ENCODE peak calls at places on chromosomes 16 and 17, in nine cellular contexts. Z is lung, R is uterus, M is OCI-LY7, U is GM12878, Q is endothelial cell of umbilical vein, Y is right atrium auricular region, K is cardiac muscle cell, P is sigmoid colon. S is an unnamed sample. For H3K4me1, the result is how much of the 10 kb centered on the place peaks cover.

GRCh38 chr17:50440172-50440837 is 14.3 kb downstream of the ACSF2 start:
- DNase-seq in P (no peak), Z (peak), K (no peak), Q (no peak), Y (no peak), U (no peak), M (no peak), R (no peak), S (no peak)

GRCh38 chr16:58448890-58449289 is 51.1 kb upstream of the NDRG4 start:
- DNase-seq in P (no peak), R (no peak), Y (no peak), U (no peak), K (no peak), Z (no peak), Q (peak), M (no peak), S (no peak)

GRCh38 chr16:83070416-83071199 is 443.8 kb downstream of the CDH13 start:
- DNase-seq in U (no peak), Y (no peak), Z (no peak), M (no peak), P (no peak), Q (peak), K (no peak), R (peak), S (no peak)

GRCh38 chr17:47618416-47618815 is 31.3 kb upstream of the KPNB1 start:
- DNase-seq in Q (peak), U (no peak), K (peak), P (no peak), M (no peak), Z (no peak), Y (no peak), R (no peak), S (no peak)

GRCh38 chr17:13031718-13032350 is 14.0 kb upstream of the ELAC2 start:
- DNase-seq in Y (peak), Z (peak), M (peak), Q (peak), K (peak), P (peak), U (no peak), R (peak), S (no peak)

GRCh38 chr17:74239169-74239568 is 25.8 kb downstream of the TTYH2 start:
- DNase-seq in U (no peak), Y (peak), Q (no peak), P (peak), Z (no peak), K (peak), R (no peak), M (no peak), S (peak)

GRCh38 chr16:72936408-72936807 is 111.5 kb downstream of the ZFHX3 start:
- DNase-seq in Z (no peak), Q (no peak), M (no peak), U (no peak), Y (no peak), R (no peak), P (peak), K (no peak), S (no peak)

GRCh38 chr17:13631541-13631940 is 29.8 kb upstream of the HS3ST3A1 start:
- DNase-seq in K (no peak), Y (no peak), P (no peak), Z (no peak), R (no peak), M (no peak), U (no peak), Q (no peak), S (no peak)

GRCh38 chr17:1362964-1363363 is 37.1 kb downstream of the YWHAE start:
- DNase-seq in Y (peak), K (peak), Z (no peak), Q (no peak), M (peak), R (no peak), U (no peak), P (no peak), S (no peak)

GRCh38 chr17:44774271-44775135 is 15.7 kb downstream of the ADAM11 start:
- DNase-seq in U (no peak), Y (peak), K (peak), M (peak), P (peak), Z (peak), R (peak), Q (peak), S (peak)

GRCh38 chr17:77288115-77288619 is 147.4 kb downstream of the SEC14L1 start:
- DNase-seq in K (no peak), Q (no peak), R (no peak), U (no peak), P (no peak), M (no peak), Z (no peak), Y (no peak), S (no peak)

GRCh38 chr17:63911657-63912100 is 621 bp upstream of the CSHL1 start:
- DNase-seq in U (no peak), R (peak), Z (no peak), K (peak), Q (peak), M (peak), Y (no peak), P (no peak), S (no peak)

GRCh38 chr16:49856741-49857330 is 924 bp upstream of the ZNF423 start:
- DNase-seq in Q (peak), P (peak), U (no peak), Y (peak), K (peak), R (peak), Z (peak), M (peak), S (no peak)

GRCh38 chr17:4598776-4599504 is 14.6 kb downstream of the SMTNL2 start:
- DNase-seq in Z (peak), Y (peak), M (no peak), K (peak), Q (no peak), R (peak), P (peak), U (no peak), S (no peak)

GRCh38 chr16:87431926-87432325 is 39.8 kb downstream of the MAP1LC3B start:
- DNase-seq in Z (no peak), P (no peak), Q (no peak), Y (no peak), U (no peak), K (peak), M (no peak), R (no peak), S (no peak)

GRCh38 chr16:14063618-14064581 is 7.2 kb upstream of the MRTFB start:
- DNase-seq in P (no peak), Y (peak), Q (no peak), U (no peak), Z (peak), K (no peak), M (no peak), R (no peak), S (no peak)

GRCh38 chr16:81492307-81492706 is 47.7 kb downstream of the CMIP start:
- DNase-seq in P (no peak), K (no peak), Y (no peak), R (no peak), Q (peak), Z (no peak), M (no peak), U (no peak), S (no peak)

GRCh38 chr17:76710863-76711611 is at the start of gene MXRA7:
- DNase-seq in R (peak), Q (peak), Y (peak), K (peak), U (no peak), M (peak), Z (peak), P (peak), S (no peak)

GRCh38 chr17:40415390-40415789 is 2.3 kb downstream of the TOP2A start:
- DNase-seq in Q (peak), P (no peak), Y (no peak), R (no peak), K (peak), Z (no peak), M (peak), U (no peak), S (no peak)

GRCh38 chr17:52124993-52125392 is 33.5 kb downstream of the CA10 start:
- DNase-seq in M (no peak), U (no peak), Q (no peak), K (no peak), R (no peak), Y (no peak), P (no peak), Z (no peak), S (no peak)

GRCh38 chr17:44557653-44558285 is 485 bp downstream of the FZD2 start:
- DNase-seq in Y (no peak), Z (no peak), P (peak), U (no peak), Q (peak), M (no peak), R (peak), K (peak), S (no peak)

GRCh38 chr17:29643817-29644160 is 21.1 kb upstream of the CORO6 start:
- DNase-seq in Q (no peak), U (no peak), R (no peak), Z (no peak), Y (no peak), M (no peak), K (no peak), P (no peak), S (no peak)

GRCh38 chr17:35701491-35701890 is 29.9 kb upstream of the RASL10B start:
- DNase-seq in P (no peak), Q (no peak), K (no peak), Z (no peak), M (no peak), U (no peak), R (no peak), Y (no peak), S (no peak)

GRCh38 chr17:8156174-8156992 is 4.2 kb upstream of the PER1 start:
- DNase-seq in P (peak), K (peak), Y (peak), Q (peak), M (peak), U (peak), R (peak), Z (peak), S (peak)

GRCh38 chr16:81136331-81137011 is 40.3 kb upstream of the GCSH start:
- DNase-seq in U (no peak), M (no peak), K (no peak), Q (no peak), Y (no peak), R (no peak), P (no peak), Z (no peak), S (no peak)

GRCh38 chr17:15651583-15652110 is 32.1 kb upstream of the FBXW10B start:
- DNase-seq in Y (peak), P (peak), K (peak), Q (peak), U (peak), Z (peak), M (peak), R (peak), S (peak)

GRCh38 chr17:39283896-39284295 is 58.2 kb upstream of the STAC2 start:
- DNase-seq in U (no peak), Q (no peak), Y (no peak), Z (no peak), R (no peak), K (peak), M (no peak), P (no peak), S (no peak)

GRCh38 chr16:86982912-86983311 is 334.3 kb downstream of the C16orf95 start:
- DNase-seq in R (no peak), Z (no peak), Q (no peak), K (no peak), Y (no peak), U (no peak), M (no peak), P (peak), S (no peak)

GRCh38 chr16:86419518-86419917 is 90.8 kb upstream of the FOXF1 start:
- DNase-seq in Z (no peak), Y (no peak), K (no peak), P (no peak), M (no peak), U (no peak), R (no peak), Q (no peak), S (no peak)

GRCh38 chr16:87040169-87041117 is 276.7 kb downstream of the C16orf95 start:
- DNase-seq in Q (no peak), Y (no peak), P (peak), M (no peak), R (no peak), Z (no peak), U (no peak), K (no peak), S (no peak)

GRCh38 chr17:37701424-37702020 is 43.3 kb downstream of the HNF1B start:
- DNase-seq in Q (peak), P (no peak), U (peak), K (peak), Z (peak), Y (no peak), R (no peak), M (peak), S (no peak)

GRCh38 chr17:38715216-38715943 is 10.3 kb downstream of the MLLT6 start:
- DNase-seq in Y (no peak), U (no peak), M (no peak), R (no peak), Z (no peak), Q (no peak), K (no peak), P (no peak), S (no peak)

GRCh38 chr17:36124879-36125824 is 21.5 kb downstream of the CCL4 start:
- DNase-seq in M (peak), P (no peak), Z (no peak), R (no peak), Y (no peak), Q (no peak), K (no peak), U (no peak), S (no peak)

GRCh38 chr16:50606431-50607050 is 58.3 kb downstream of the NKD1 start:
- DNase-seq in Y (no peak), Q (no peak), M (no peak), Z (no peak), P (no peak), U (no peak), K (no peak), R (no peak), S (no peak)

GRCh38 chr16:89826531-89827382 is 1.5 kb upstream of the SPIRE2 start:
- DNase-seq in R (no peak), M (no peak), Y (no peak), Z (no peak), U (no peak), P (no peak), Q (no peak), K (peak), S (no peak)

GRCh38 chr17:57045868-57046671 is 39.0 kb upstream of the AKAP1 start:
- DNase-seq in U (no peak), Y (no peak), R (no peak), P (peak), Z (peak), K (no peak), M (no peak), Q (no peak), S (no peak)

GRCh38 chr16:89145406-89146161 is 26.0 kb upstream of the CDH15 start:
- DNase-seq in M (no peak), R (no peak), Q (no peak), Y (no peak), K (no peak), Z (no peak), P (no peak), U (no peak), S (no peak)

GRCh38 chr17:68381076-68381900 is 76.0 kb downstream of the WIPI1 start:
- DNase-seq in M (no peak), P (peak), Y (no peak), Q (peak), K (peak), U (no peak), Z (peak), R (peak), S (peak)

GRCh38 chr16:22352726-22353125 is 21.7 kb downstream of the CDR2 start:
- DNase-seq in Z (no peak), K (no peak), Q (no peak), Y (no peak), P (no peak), R (no peak), U (no peak), M (no peak), S (no peak)

GRCh38 chr16:85152414-85153030 is 40.2 kb upstream of the CIBAR2 start:
- DNase-seq in M (no peak), U (no peak), Q (no peak), K (no peak), R (no peak), Z (no peak), P (no peak), Y (no peak), S (no peak)
- H3K27ac ChIP-seq in M (no peak), U (no peak), Q (no peak), K (no peak), R (peak), Z (peak), P (peak), Y (peak), S (peak)

DNA sequence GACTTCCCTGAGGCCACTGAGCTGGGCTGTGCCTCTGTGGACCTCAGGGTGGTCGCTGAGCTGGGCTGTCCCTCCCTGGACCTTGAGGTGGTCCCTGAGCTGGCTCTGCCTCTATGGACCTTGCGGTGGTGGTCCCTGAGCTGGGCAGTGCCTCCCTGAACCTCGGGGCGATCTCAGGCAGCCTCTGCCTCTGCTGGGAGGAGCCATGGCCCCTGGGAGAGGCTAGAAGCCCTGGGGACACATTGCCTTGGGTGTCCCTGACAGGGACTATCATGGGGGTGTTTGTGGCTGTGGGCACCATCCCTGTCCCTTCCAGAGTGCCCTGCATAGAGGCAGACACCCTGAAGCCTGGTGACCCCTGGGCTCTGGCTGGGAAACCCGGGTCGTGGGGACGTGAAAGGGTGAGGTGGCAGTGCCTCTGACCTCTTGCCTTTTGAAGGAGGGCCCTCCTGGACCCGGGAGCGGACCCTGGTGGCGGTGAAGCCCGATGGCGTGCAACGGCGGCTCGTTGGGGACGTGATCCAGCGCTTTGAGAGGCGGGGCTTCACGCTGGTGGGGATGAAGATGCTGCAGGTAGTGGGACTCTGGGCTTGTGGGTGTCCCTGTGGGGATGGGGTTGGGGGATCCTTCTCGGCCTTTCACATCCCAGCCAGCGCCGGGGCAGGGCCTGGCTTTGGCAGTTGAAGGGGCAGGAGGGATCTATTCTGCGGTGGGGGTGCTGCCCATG is 1.7 kb downstream of the NME4 start:
- DNase-seq in Z (no peak), P (no peak), Q (no peak), R (no peak), K (no peak), Y (no peak), M (no peak), U (no peak), S (no peak)
- H3K4me3 ChIP-seq in Z (no peak), P (no peak), Q (no peak), R (no peak), K (no peak), Y (no peak), M (no peak), U (no peak), S (no peak)

GRCh38 chr16:15816228-15816627 is 40.6 kb downstream of the MYH11 start:
- DNase-seq in K (no peak), M (no peak), Z (no peak), Q (no peak), R (no peak), U (no peak), Y (no peak), P (no peak), S (no peak)
- H3K4me1 ChIP-seq in K (under half), M (under half), Z (under half), Q (under half), R (under half), U (under half), Y (under half), P (under half), S (under half)

DNA sequence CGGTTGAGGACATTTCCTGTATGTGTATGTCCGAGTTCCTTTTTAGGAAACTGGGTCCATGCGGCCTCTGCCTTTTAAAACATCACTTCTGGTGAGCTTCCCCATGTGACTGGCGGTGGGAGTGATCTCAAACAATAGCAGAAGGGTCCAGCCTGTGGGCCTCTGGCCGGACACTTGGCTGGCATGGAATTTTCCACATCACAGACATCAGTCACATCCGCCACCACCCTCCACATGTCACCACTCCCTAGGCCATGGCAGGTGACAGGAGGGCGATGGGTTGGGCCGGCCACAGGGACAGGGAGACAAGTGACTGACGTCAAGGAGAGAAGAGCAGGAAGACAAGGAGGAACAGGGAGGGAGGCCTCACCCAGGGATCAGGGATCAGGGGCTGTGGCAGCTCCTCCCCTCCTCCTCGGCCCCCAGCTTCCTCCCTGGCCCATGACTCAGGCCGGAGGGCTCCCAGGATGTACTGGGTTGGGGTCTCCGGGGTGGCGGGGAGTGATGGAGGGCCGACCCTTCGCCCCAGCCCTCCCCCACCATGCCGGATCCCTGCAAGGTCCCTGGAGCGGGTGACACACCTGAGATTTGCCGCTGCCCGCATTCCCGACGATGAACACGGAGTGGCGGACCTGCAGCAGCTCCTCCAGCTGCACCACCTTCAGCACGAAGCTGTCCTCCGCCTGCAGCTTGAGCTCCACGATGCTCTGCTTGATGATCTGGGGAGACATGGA is 83.6 kb downstream of the DNAH17 start:
- DNase-seq in M (no peak), R (no peak), K (no peak), Y (peak), Q (peak), U (no peak), Z (no peak), P (no peak), S (no peak)
- H3K27ac ChIP-seq in M (no peak), R (no peak), K (no peak), Y (no peak), Q (no peak), U (no peak), Z (no peak), P (no peak), S (no peak)

GRCh38 chr16:67400901-67401300 is 7.6 kb upstream of the TPPP3 start:
- DNase-seq in P (no peak), R (no peak), M (no peak), K (no peak), Y (no peak), Q (no peak), Z (no peak), U (no peak), S (no peak)

GRCh38 chr16:67399749-67400704 is 6.7 kb upstream of the TPPP3 start:
- DNase-seq in Q (no peak), Y (no peak), M (no peak), Z (no peak), P (no peak), K (no peak), R (no peak), U (no peak), S (no peak)

GRCh38 chr16:67398546-67399217 is 5.4 kb upstream of the TPPP3 start:
- DNase-seq in U (no peak), M (no peak), Y (no peak), Z (no peak), P (no peak), R (no peak), K (no peak), Q (no peak), S (no peak)

GRCh38 chr16:67397812-67398545 is 4.7 kb upstream of the TPPP3 start:
- DNase-seq in U (no peak), P (no peak), M (peak), R (no peak), Y (no peak), Z (no peak), K (no peak), Q (no peak), S (no peak)

GRCh38 chr16:67399218-67399733 is 6.0 kb upstream of the TPPP3 start:
- DNase-seq in R (no peak), M (peak), P (no peak), K (peak), Q (peak), Z (no peak), U (no peak), Y (no peak), S (no peak)
- H3K4me3 ChIP-seq in R (no peak), M (no peak), P (no peak), K (no peak), Q (no peak), Z (no peak), U (no peak), Y (peak), S (no peak)

DNA sequence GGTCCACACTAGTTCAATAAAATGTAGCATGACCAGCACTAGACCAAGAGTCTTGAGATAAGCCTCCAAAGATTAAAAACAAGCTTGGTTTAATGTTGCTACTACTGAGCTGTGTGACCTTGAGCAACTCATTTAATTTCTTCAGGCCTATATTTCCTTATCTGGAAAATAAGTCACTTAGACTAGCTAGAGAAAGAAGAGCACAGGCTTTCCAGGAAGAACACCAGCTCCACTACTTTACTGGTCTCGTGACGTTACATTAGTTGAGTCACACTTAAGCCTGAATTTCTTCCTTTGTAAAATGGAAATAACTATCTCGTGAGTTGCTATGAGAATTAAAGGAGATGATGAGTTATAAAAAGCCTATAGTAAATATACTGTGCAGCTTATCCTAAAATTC is 5.4 kb downstream of the HELZ start:
- DNase-seq in M (no peak), P (no peak), Q (no peak), K (peak), Y (no peak), Z (no peak), U (no peak), R (no peak), S (no peak)
- H3K4me1 ChIP-seq in M (under half), P (under half), Q (under half), K (under half), Y (half or more), Z (under half), U (under half), R (under half), S (under half)

GRCh38 chr17:17177186-17177585 is 28.9 kb downstream of the PLD6 start:
- DNase-seq in P (no peak), Z (no peak), R (no peak), U (no peak), K (no peak), Q (no peak), Y (no peak), M (no peak), S (no peak)
- H3K27ac ChIP-seq in P (no peak), Z (no peak), R (no peak), U (no peak), K (no peak), Q (no peak), Y (no peak), M (no peak), S (no peak)